ENCODE peak calls at places on chromosomes 6 and 20, in six cellular contexts. W, K, E, Y, D and Q are unnamed samples.

GRCh38 chr6:1916334-1916985 is 306.7 kb downstream of the FOXC1 start:
- DNase-seq in E (no peak), Y (peak), K (no peak), W (no peak), D (no peak), Q (no peak)

GRCh38 chr6:112877134-112878100 is 530.3 kb downstream of the RFPL4B start:
- DNase-seq in D (no peak), E (no peak), W (no peak), K (no peak), Y (peak), Q (peak)

GRCh38 chr20:6700563-6701328 is 66.7 kb upstream of the BMP2 start:
- DNase-seq in K (no peak), D (no peak), E (no peak), W (peak), Y (no peak), Q (peak)

GRCh38 chr6:42374027-42374669 is 77.6 kb downstream of the TRERF1 start:
- DNase-seq in W (no peak), D (no peak), K (no peak), Y (no peak), E (no peak), Q (no peak)

GRCh38 chr6:108168501-108168979 is 2.7 kb downstream of the NR2E1 start:
- DNase-seq in D (no peak), Y (no peak), W (no peak), K (peak), E (no peak), Q (no peak)

GRCh38 chr6:7021306-7021705 is 86.5 kb upstream of the RREB1 start:
- DNase-seq in W (no peak), E (no peak), K (no peak), D (no peak), Y (no peak), Q (no peak)

GRCh38 chr20:36728986-36729385 is 16.9 kb downstream of the NDRG3 start:
- DNase-seq in K (no peak), D (no peak), W (no peak), E (no peak), Y (no peak), Q (peak)

GRCh38 chr6:109308018-109308492 is 74.2 kb downstream of the CD164 start:
- DNase-seq in K (peak), W (peak), E (no peak), D (no peak), Y (peak), Q (peak)

GRCh38 chr6:136763716-136764521 is 28.4 kb downstream of the MAP3K5 start:
- DNase-seq in D (no peak), K (no peak), E (no peak), W (no peak), Y (no peak), Q (no peak)